ENCODE peak calls at places on chromosomes 6 and 20, in six cellular contexts. One of them, this sample, is unnamed.

GRCh38 chr6:133741375-133741861 is 147.5 kb upstream of the TCF21 start:
- DNase-seq in transverse colon: no peak
- DNase-seq in upper lobe of left lung: no peak
- DNase-seq in stomach: no peak
- DNase-seq in K562: no peak
- DNase-seq in tibial nerve: peak
- DNase-seq in this sample: no peak

GRCh38 chr6:158233214-158233795 is 65.2 kb downstream of the GTF2H5 start:
- DNase-seq in transverse colon: no peak
- DNase-seq in stomach: no peak
- DNase-seq in tibial nerve: no peak
- DNase-seq in upper lobe of left lung: no peak
- DNase-seq in K562: peak
- DNase-seq in this sample: no peak

GRCh38 chr6:112372213-112372806 is 25.2 kb downstream of the RFPL4B start:
- DNase-seq in transverse colon: no peak
- DNase-seq in upper lobe of left lung: no peak
- DNase-seq in tibial nerve: no peak
- DNase-seq in K562: no peak
- DNase-seq in stomach: no peak
- DNase-seq in this sample: no peak

GRCh38 chr20:50733644-50734349 is 2.4 kb downstream of the PARD6B start:
- DNase-seq in upper lobe of left lung: no peak
- DNase-seq in tibial nerve: no peak
- DNase-seq in transverse colon: no peak
- DNase-seq in K562: no peak
- DNase-seq in stomach: no peak
- DNase-seq in this sample: no peak

GRCh38 chr6:19692506-19693298 is 144.5 kb upstream of the ID4 start:
- DNase-seq in transverse colon: no peak
- DNase-seq in K562: no peak
- DNase-seq in upper lobe of left lung: no peak
- DNase-seq in stomach: no peak
- DNase-seq in tibial nerve: no peak
- DNase-seq in this sample: no peak

GRCh38 chr20:58523916-58524315 is 8.7 kb upstream of the APCDD1L start:
- DNase-seq in K562: no peak
- DNase-seq in stomach: no peak
- DNase-seq in tibial nerve: no peak
- DNase-seq in transverse colon: no peak
- DNase-seq in upper lobe of left lung: no peak
- DNase-seq in this sample: no peak

GRCh38 chr6:27866370-27867050 is 45.7 kb downstream of the OR2B2 start:
- DNase-seq in stomach: no peak
- DNase-seq in tibial nerve: no peak
- DNase-seq in K562: no peak
- DNase-seq in upper lobe of left lung: peak
- DNase-seq in transverse colon: peak
- DNase-seq in this sample: no peak

GRCh38 chr20:45732199-45732598 is 10.1 kb downstream of the SPINT4 start:
- DNase-seq in stomach: no peak
- DNase-seq in upper lobe of left lung: no peak
- DNase-seq in tibial nerve: no peak
- DNase-seq in K562: no peak
- DNase-seq in transverse colon: no peak
- DNase-seq in this sample: no peak

GRCh38 chr6:50264995-50265571 is 215.4 kb upstream of the DEFB112 start:
- DNase-seq in K562: no peak
- DNase-seq in transverse colon: no peak
- DNase-seq in tibial nerve: no peak
- DNase-seq in stomach: no peak
- DNase-seq in upper lobe of left lung: no peak
- DNase-seq in this sample: no peak

GRCh38 chr6:14312497-14312896 is 194.9 kb downstream of the CD83 start:
- DNase-seq in tibial nerve: no peak
- DNase-seq in transverse colon: no peak
- DNase-seq in K562: no peak
- DNase-seq in stomach: no peak
- DNase-seq in upper lobe of left lung: no peak
- DNase-seq in this sample: no peak

GRCh38 chr6:85465762-85466161 is 15.9 kb downstream of the NT5E start:
- DNase-seq in stomach: no peak
- DNase-seq in K562: no peak
- DNase-seq in tibial nerve: no peak
- DNase-seq in transverse colon: no peak
- DNase-seq in upper lobe of left lung: no peak
- DNase-seq in this sample: no peak

GRCh38 chr6:13881621-13882165 is 43.1 kb upstream of the RNF182 start:
- DNase-seq in K562: no peak
- DNase-seq in stomach: no peak
- DNase-seq in tibial nerve: no peak
- DNase-seq in transverse colon: no peak
- DNase-seq in upper lobe of left lung: no peak
- DNase-seq in this sample: no peak

GRCh38 chr6:73079611-73079955 is 145.7 kb downstream of the KHDC1L start:
- DNase-seq in stomach: no peak
- DNase-seq in transverse colon: no peak
- DNase-seq in upper lobe of left lung: no peak
- DNase-seq in tibial nerve: no peak
- DNase-seq in K562: no peak
- DNase-seq in this sample: no peak

GRCh38 chr6:43644940-43645612 is at the start of gene RSPH9:
- DNase-seq in tibial nerve: peak
- DNase-seq in stomach: peak
- DNase-seq in K562: no peak
- DNase-seq in transverse colon: peak
- DNase-seq in upper lobe of left lung: peak
- DNase-seq in this sample: peak

GRCh38 chr6:106473807-106474206 is 113.3 kb downstream of the CRYBG1 start:
- DNase-seq in tibial nerve: no peak
- DNase-seq in upper lobe of left lung: no peak
- DNase-seq in K562: no peak
- DNase-seq in transverse colon: no peak
- DNase-seq in stomach: no peak
- DNase-seq in this sample: no peak

GRCh38 chr6:152292595-152292994 is 344.6 kb downstream of the SYNE1 start:
- DNase-seq in transverse colon: no peak
- DNase-seq in stomach: no peak
- DNase-seq in tibial nerve: no peak
- DNase-seq in upper lobe of left lung: no peak
- DNase-seq in K562: no peak
- DNase-seq in this sample: no peak

GRCh38 chr6:35048031-35048613 is 93.0 kb downstream of the TCP11 start:
- DNase-seq in K562: no peak
- DNase-seq in upper lobe of left lung: peak
- DNase-seq in stomach: no peak
- DNase-seq in tibial nerve: no peak
- DNase-seq in transverse colon: no peak
- DNase-seq in this sample: no peak

GRCh38 chr6:161435426-161436065 is 161.7 kb upstream of the AGPAT4 start:
- DNase-seq in upper lobe of left lung: no peak
- DNase-seq in stomach: no peak
- DNase-seq in tibial nerve: no peak
- DNase-seq in transverse colon: no peak
- DNase-seq in K562: no peak
- DNase-seq in this sample: no peak
- H3K4me3 ChIP-seq in upper lobe of left lung: no peak
- H3K4me3 ChIP-seq in stomach: no peak
- H3K4me3 ChIP-seq in tibial nerve: no peak
- H3K4me3 ChIP-seq in transverse colon: no peak
- H3K4me3 ChIP-seq in K562: no peak
- H3K4me3 ChIP-seq in this sample: no peak

GRCh38 chr6:39048481-39049399 is at the start of gene GLP1R:
- DNase-seq in K562: no peak
- DNase-seq in stomach: no peak
- DNase-seq in tibial nerve: no peak
- DNase-seq in upper lobe of left lung: no peak
- DNase-seq in transverse colon: no peak
- DNase-seq in this sample: no peak
- TF ChIP-seq POLR2A in K562: no peak
- TF ChIP-seq POLR2A in stomach: no peak
- TF ChIP-seq POLR2A in tibial nerve: no peak
- TF ChIP-seq POLR2A in upper lobe of left lung: no peak
- TF ChIP-seq POLR2A in transverse colon: no peak
- TF ChIP-seq POLR2A in this sample: no peak

DNA sequence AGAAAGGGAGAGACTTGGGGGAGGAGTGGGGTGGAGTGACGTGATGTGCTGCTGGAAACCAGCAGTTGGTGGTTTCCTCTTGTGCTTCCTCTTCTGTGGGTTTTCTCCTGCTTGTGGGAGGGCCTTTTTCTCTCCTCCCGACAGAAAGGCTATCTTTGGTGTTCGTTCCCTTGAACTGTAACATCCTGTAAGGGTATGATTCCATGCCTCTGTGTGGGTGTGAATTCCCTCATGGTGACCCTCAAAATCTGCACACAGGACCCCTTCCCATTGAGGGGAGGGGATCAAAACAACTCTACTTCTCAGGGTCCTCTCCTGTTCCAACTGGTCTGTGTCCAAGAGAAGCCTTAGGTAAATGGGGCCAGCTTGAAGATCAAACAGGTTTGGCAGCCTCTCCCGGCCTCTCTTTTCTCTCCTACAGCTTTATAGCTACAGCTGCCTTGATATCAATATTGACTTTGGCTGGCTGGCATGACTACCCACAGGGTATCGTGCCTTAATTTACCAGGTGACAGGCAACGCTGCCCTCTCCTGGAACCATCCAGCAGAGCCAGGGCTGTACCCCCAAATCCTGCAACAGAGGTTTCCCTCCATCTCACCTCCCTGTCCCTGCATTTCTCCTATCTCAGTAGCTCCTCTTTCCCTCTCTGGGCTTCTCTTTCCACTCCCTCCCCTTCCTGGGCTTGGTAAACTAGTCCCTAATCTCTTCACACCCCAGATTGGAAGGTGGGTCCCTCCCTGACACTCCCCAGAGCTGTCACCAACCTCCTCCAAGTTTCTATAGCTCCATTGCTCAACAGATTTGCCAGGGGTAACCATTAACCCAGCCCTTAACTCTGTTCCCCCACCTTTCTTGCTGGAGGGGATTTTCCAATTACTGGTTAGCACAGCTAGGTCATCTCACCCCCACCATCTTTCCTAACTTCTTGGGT is 1.5 kb upstream of the MSH5 start:
- DNase-seq in K562: peak
- DNase-seq in transverse colon: peak
- DNase-seq in stomach: peak
- DNase-seq in tibial nerve: peak
- DNase-seq in upper lobe of left lung: peak
- DNase-seq in this sample: no peak
- TF ChIP-seq EP300 in K562: peak
- TF ChIP-seq EP300 in transverse colon: peak
- TF ChIP-seq EP300 in stomach: no peak
- TF ChIP-seq EP300 in tibial nerve: peak
- TF ChIP-seq EP300 in upper lobe of left lung: no peak
- TF ChIP-seq EP300 in this sample: no peak

GRCh38 chr6:31661867-31662723 is 1.5 kb upstream of the C6orf47 start:
- DNase-seq in K562: no peak
- DNase-seq in transverse colon: no peak
- DNase-seq in stomach: no peak
- DNase-seq in tibial nerve: no peak
- DNase-seq in upper lobe of left lung: no peak
- DNase-seq in this sample: no peak
- H3K4me3 ChIP-seq in K562: no peak
- H3K4me3 ChIP-seq in transverse colon: no peak
- H3K4me3 ChIP-seq in stomach: no peak
- H3K4me3 ChIP-seq in tibial nerve: no peak
- H3K4me3 ChIP-seq in upper lobe of left lung: no peak
- H3K4me3 ChIP-seq in this sample: no peak

DNA sequence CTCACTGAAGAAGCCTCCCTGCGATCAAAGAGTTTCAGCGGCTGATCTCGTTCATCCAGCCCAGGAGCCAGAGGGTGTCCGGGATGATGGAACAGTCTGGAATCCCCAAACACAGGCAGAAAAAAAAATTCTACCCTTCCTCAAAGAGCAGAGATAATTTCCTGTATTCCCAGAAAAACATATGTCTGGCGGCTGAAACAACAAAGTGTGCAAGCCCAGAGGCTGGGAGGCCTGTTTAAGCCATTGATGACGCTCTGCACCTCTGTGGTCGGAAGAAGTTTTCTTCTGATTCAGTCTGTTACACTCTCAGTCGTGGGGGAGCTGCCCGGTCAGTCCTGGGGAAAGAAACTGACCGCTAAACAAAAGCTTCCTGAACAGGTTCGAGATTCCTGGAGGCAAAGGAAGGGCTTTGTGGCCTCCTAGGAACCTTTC is 37.0 kb downstream of the TFEB start:
- DNase-seq in tibial nerve: no peak
- DNase-seq in K562: no peak
- DNase-seq in stomach: no peak
- DNase-seq in transverse colon: no peak
- DNase-seq in upper lobe of left lung: no peak
- DNase-seq in this sample: no peak
- TF ChIP-seq POLR2A in tibial nerve: no peak
- TF ChIP-seq POLR2A in K562: no peak
- TF ChIP-seq POLR2A in stomach: no peak
- TF ChIP-seq POLR2A in transverse colon: no peak
- TF ChIP-seq POLR2A in upper lobe of left lung: no peak
- TF ChIP-seq POLR2A in this sample: no peak

GRCh38 chr6:150258381-150258780 is 110.4 kb upstream of the IYD start:
- DNase-seq in stomach: no peak
- DNase-seq in tibial nerve: no peak
- DNase-seq in upper lobe of left lung: no peak
- DNase-seq in K562: no peak
- DNase-seq in transverse colon: no peak
- DNase-seq in this sample: no peak

GRCh38 chr6:150256618-150257272 is 112.1 kb upstream of the IYD start:
- DNase-seq in stomach: no peak
- DNase-seq in upper lobe of left lung: no peak
- DNase-seq in transverse colon: no peak
- DNase-seq in tibial nerve: no peak
- DNase-seq in K562: no peak
- DNase-seq in this sample: no peak

GRCh38 chr6:150254671-150255228 is 111.9 kb downstream of the PPP1R14C start:
- DNase-seq in upper lobe of left lung: no peak
- DNase-seq in K562: peak
- DNase-seq in transverse colon: no peak
- DNase-seq in tibial nerve: no peak
- DNase-seq in stomach: no peak
- DNase-seq in this sample: no peak

GRCh38 chr6:150253489-150253888 is 110.6 kb downstream of the PPP1R14C start:
- DNase-seq in transverse colon: no peak
- DNase-seq in stomach: no peak
- DNase-seq in upper lobe of left lung: no peak
- DNase-seq in K562: no peak
- DNase-seq in tibial nerve: no peak
- DNase-seq in this sample: no peak

DNA sequence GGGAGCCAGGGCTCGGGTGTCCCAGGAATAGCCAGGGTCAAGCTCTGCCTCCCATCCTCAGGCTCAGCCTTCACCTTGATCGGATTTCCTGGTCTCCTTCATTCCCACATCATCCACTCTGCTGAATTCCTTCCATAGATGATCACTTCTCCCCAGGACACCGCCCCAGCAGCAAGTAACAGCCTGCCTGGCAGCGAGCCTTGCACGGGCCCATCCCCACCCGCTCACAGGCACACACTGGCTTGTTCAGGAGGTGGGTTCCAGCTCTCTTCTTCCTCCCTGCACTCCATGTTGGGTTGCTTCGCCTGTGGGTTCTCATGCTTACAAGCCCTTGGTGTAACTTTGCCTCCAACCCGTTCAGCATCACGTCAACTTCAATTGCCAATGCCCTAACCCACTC is 113.0 kb upstream of the IYD start:
- DNase-seq in stomach: no peak
- DNase-seq in upper lobe of left lung: no peak
- DNase-seq in K562: no peak
- DNase-seq in transverse colon: no peak
- DNase-seq in tibial nerve: no peak
- DNase-seq in this sample: no peak
- TF ChIP-seq EP300 in stomach: no peak
- TF ChIP-seq EP300 in upper lobe of left lung: no peak
- TF ChIP-seq EP300 in K562: no peak
- TF ChIP-seq EP300 in transverse colon: no peak
- TF ChIP-seq EP300 in tibial nerve: no peak
- TF ChIP-seq EP300 in this sample: no peak